ENCODE peak calls at places on chromosomes 4 and X, in six cellular contexts. F is GM12878; S is CD4-positive, alpha-beta memory T cell; I is psoas muscle; X is tibial nerve; V is CD8-positive, alpha-beta memory T cell. R is an unnamed sample. For H3K4me1, the result is how much of the 10 kb centered on the place peaks cover.

GRCh38 chrX:123961268-123962005 is at the start of gene STAG2:
- DNase-seq in X (peak), S (peak), I (peak), V (peak), F (peak), R (peak)

GRCh38 chrX:79367907-79368306 is 773 bp upstream of the ITM2A start:
- DNase-seq in X (no peak), S (no peak), I (no peak), V (peak), F (no peak), R (no peak)

GRCh38 chr4:57131849-57132745 is 21.9 kb upstream of the IGFBP7 start:
- DNase-seq in S (no peak), F (no peak), X (no peak), V (no peak), I (no peak), R (no peak)

GRCh38 chr4:15771419-15772058 is 6.6 kb upstream of the CD38 start:
- DNase-seq in S (no peak), V (no peak), F (peak), X (no peak), I (no peak), R (no peak)

GRCh38 chr4:4819213-4819606 is 40.3 kb upstream of the MSX1 start:
- DNase-seq in F (no peak), V (no peak), X (no peak), I (no peak), S (no peak), R (no peak)

GRCh38 chr4:453267-453666 is 45.7 kb downstream of the ZNF721 start:
- DNase-seq in X (no peak), I (no peak), S (no peak), F (no peak), V (no peak), R (no peak)

GRCh38 chrX:44032479-44032878 is 59.3 kb upstream of the NDP start:
- DNase-seq in I (no peak), F (no peak), X (no peak), V (no peak), S (no peak), R (no peak)

GRCh38 chr4:101643201-101643600 is 147.3 kb upstream of the BANK1 start:
- DNase-seq in I (no peak), F (no peak), V (no peak), X (no peak), S (no peak), R (no peak)

GRCh38 chrX:10022580-10023245 is 55.6 kb downstream of the CLDN34 start:
- DNase-seq in F (no peak), S (no peak), V (no peak), X (no peak), I (no peak), R (no peak)

GRCh38 chrX:16433021-16433420 is 216.9 kb upstream of the S100G start:
- DNase-seq in V (peak), F (no peak), X (no peak), I (no peak), S (no peak), R (peak)

GRCh38 chr4:86935833-86936721 is 1.3 kb downstream of the AFF1 start:
- DNase-seq in X (peak), V (peak), S (peak), I (peak), F (peak), R (peak)

GRCh38 chr4:5804656-5805055 is 88.2 kb downstream of the CRMP1 start:
- DNase-seq in V (no peak), X (no peak), I (no peak), S (no peak), F (no peak), R (no peak)

GRCh38 chr4:158450741-158451140 is 70.9 kb upstream of the RXFP1 start:
- DNase-seq in S (no peak), V (no peak), X (no peak), F (no peak), I (no peak), R (no peak)

GRCh38 chr4:182822554-182822953 is 94.6 kb downstream of the DCTD start:
- DNase-seq in F (no peak), V (no peak), I (no peak), X (no peak), S (no peak), R (no peak)

GRCh38 chr4:25212822-25213221 is 21.0 kb upstream of the PI4K2B start:
- DNase-seq in F (no peak), S (no peak), I (no peak), X (no peak), V (no peak), R (no peak)

GRCh38 chr4:76212301-76212700 is 1.3 kb downstream of the SCARB2 start:
- DNase-seq in V (no peak), I (no peak), X (no peak), S (no peak), F (no peak), R (no peak)

GRCh38 chrX:41010188-41010846 is 74.9 kb upstream of the USP9X start:
- DNase-seq in S (peak), X (peak), F (no peak), V (peak), I (peak), R (peak)

GRCh38 chrX:13250831-13251612 is 68.8 kb downstream of the ATXN3L start:
- DNase-seq in S (no peak), V (no peak), X (peak), I (no peak), F (no peak), R (no peak)

GRCh38 chrX:69179380-69179911 is 14.2 kb upstream of the PJA1 start:
- DNase-seq in F (no peak), I (no peak), X (no peak), S (no peak), V (no peak), R (no peak)

GRCh38 chr4:915041-915474 is 17.1 kb downstream of the GAK start:
- DNase-seq in X (no peak), F (no peak), I (no peak), V (no peak), S (no peak), R (no peak)

GRCh38 chrX:148500428-148501120 is at the start of gene AFF2:
- DNase-seq in I (peak), V (peak), S (peak), F (no peak), X (peak), R (peak)

GRCh38 chr4:147793973-147794690 is 62.2 kb downstream of the ARHGAP10 start:
- DNase-seq in S (no peak), F (no peak), X (no peak), V (no peak), I (no peak), R (no peak)

GRCh38 chr4:153115322-153116100 is 88.7 kb upstream of the TRIM2 start:
- DNase-seq in X (no peak), F (peak), I (no peak), V (peak), S (peak), R (peak)

GRCh38 chr4:89289312-89289711 is 18.3 kb downstream of the GPRIN3 start:
- DNase-seq in X (no peak), V (no peak), S (no peak), I (no peak), F (no peak), R (no peak)
- H3K4me1 ChIP-seq in X (under half), V (half or more), S (half or more), I (under half), F (under half), R (half or more)

DNA sequence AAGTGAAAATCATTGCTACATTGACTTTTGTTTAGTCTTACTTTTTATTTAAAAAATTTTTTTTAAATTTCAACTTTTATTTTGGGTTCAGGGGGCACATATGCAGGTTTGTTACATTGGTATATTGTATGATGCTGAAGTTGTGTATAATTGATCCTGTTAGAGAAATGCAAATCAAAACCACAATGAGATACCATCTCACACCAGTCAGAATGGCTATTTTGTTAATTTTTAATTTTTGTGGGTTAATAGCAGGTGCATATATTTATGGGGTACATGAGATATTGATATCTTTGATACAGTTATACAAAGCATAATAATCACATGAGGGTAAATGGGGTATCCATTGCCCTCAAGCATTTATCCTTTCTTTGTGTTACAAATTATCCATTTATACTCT is 34.1 kb downstream of the RBMX2 start:
- DNase-seq in X (no peak), I (no peak), S (no peak), F (no peak), V (no peak), R (no peak)
- H3K27ac ChIP-seq in X (no peak), I (no peak), S (no peak), F (no peak), V (no peak), R (no peak)

GRCh38 chr4:118340109-118340508 is 12.7 kb downstream of the PRSS12 start:
- DNase-seq in V (no peak), F (no peak), X (no peak), S (no peak), I (no peak), R (no peak)

GRCh38 chr4:118344801-118345200 is 8.0 kb downstream of the PRSS12 start:
- DNase-seq in F (no peak), I (no peak), V (no peak), X (no peak), S (no peak), R (no peak)

GRCh38 chr4:118346495-118346894 is 6.3 kb downstream of the PRSS12 start:
- DNase-seq in X (no peak), S (no peak), F (no peak), I (no peak), V (no peak), R (no peak)

GRCh38 chr4:118345813-118346212 is 7.0 kb downstream of the PRSS12 start:
- DNase-seq in X (no peak), S (no peak), V (no peak), I (no peak), F (no peak), R (no peak)

GRCh38 chr4:118343501-118343900 is 9.3 kb downstream of the PRSS12 start:
- DNase-seq in F (no peak), X (no peak), I (no peak), V (no peak), S (no peak), R (no peak)
- H3K4me1 ChIP-seq in F (under half), X (under half), I (under half), V (under half), S (under half), R (under half)

GRCh38 chr4:91065117-91065516 is 937.9 kb downstream of the CCSER1 start:
- DNase-seq in I (no peak), F (no peak), S (no peak), V (no peak), X (no peak), R (no peak)

GRCh38 chr4:91058345-91058744 is 931.2 kb downstream of the CCSER1 start:
- DNase-seq in V (no peak), I (no peak), S (no peak), X (no peak), F (no peak), R (no peak)

GRCh38 chr4:91064157-91064853 is 937.1 kb downstream of the CCSER1 start:
- DNase-seq in I (no peak), V (no peak), X (no peak), F (no peak), S (no peak), R (no peak)
- H3K27ac ChIP-seq in I (no peak), V (no peak), X (no peak), F (no peak), S (no peak), R (no peak)

GRCh38 chr4:70737006-70737405 is 15.2 kb downstream of the RUFY3 start:
- DNase-seq in S (peak), I (no peak), V (peak), F (no peak), X (no peak), R (peak)
- H3K4me1 ChIP-seq in S (under half), I (under half), V (under half), F (under half), X (under half), R (under half)